ENCODE peak calls at places on chromosome 20, in six cellular contexts. One of them, this sample, is unnamed.

GRCh38 chr20:34834459-34834893 is 9.0 kb upstream of the NCOA6 start:
- DNase-seq in HS-27A: peak
- DNase-seq in keratinocyte: no peak
- DNase-seq in stimulated activated CD4-positive, alpha-beta T cell treated with anti-CD3 and anti-CD28 coated beads, Interleukin-1b, Interleukin-23, amount 100 ng/mL, for 24 hours: no peak
- DNase-seq in GM04504: no peak
- DNase-seq in activated CD4-positive, alpha-beta T cell treated with anti-CD3 and anti-CD28 coated beads for 48 hours: no peak
- DNase-seq in this sample: no peak

GRCh38 chr20:44324343-44324742 is 12.5 kb upstream of the R3HDML start:
- DNase-seq in stimulated activated CD4-positive, alpha-beta T cell treated with anti-CD3 and anti-CD28 coated beads, Interleukin-1b, Interleukin-23, amount 100 ng/mL, for 24 hours: no peak
- DNase-seq in HS-27A: no peak
- DNase-seq in activated CD4-positive, alpha-beta T cell treated with anti-CD3 and anti-CD28 coated beads for 48 hours: no peak
- DNase-seq in keratinocyte: no peak
- DNase-seq in GM04504: no peak
- DNase-seq in this sample: no peak

GRCh38 chr20:51500311-51500710 is 42.2 kb downstream of the NFATC2 start:
- DNase-seq in keratinocyte: no peak
- DNase-seq in activated CD4-positive, alpha-beta T cell treated with anti-CD3 and anti-CD28 coated beads for 48 hours: peak
- DNase-seq in HS-27A: no peak
- DNase-seq in stimulated activated CD4-positive, alpha-beta T cell treated with anti-CD3 and anti-CD28 coated beads, Interleukin-1b, Interleukin-23, amount 100 ng/mL, for 24 hours: no peak
- DNase-seq in GM04504: no peak
- DNase-seq in this sample: no peak

GRCh38 chr20:18272451-18272850 is 15.9 kb upstream of the ZNF133 start:
- DNase-seq in stimulated activated CD4-positive, alpha-beta T cell treated with anti-CD3 and anti-CD28 coated beads, Interleukin-1b, Interleukin-23, amount 100 ng/mL, for 24 hours: no peak
- DNase-seq in HS-27A: no peak
- DNase-seq in GM04504: no peak
- DNase-seq in keratinocyte: no peak
- DNase-seq in activated CD4-positive, alpha-beta T cell treated with anti-CD3 and anti-CD28 coated beads for 48 hours: no peak
- DNase-seq in this sample: no peak

GRCh38 chr20:22341508-22341907 is 242.9 kb downstream of the FOXA2 start:
- DNase-seq in HS-27A: no peak
- DNase-seq in stimulated activated CD4-positive, alpha-beta T cell treated with anti-CD3 and anti-CD28 coated beads, Interleukin-1b, Interleukin-23, amount 100 ng/mL, for 24 hours: no peak
- DNase-seq in activated CD4-positive, alpha-beta T cell treated with anti-CD3 and anti-CD28 coated beads for 48 hours: no peak
- DNase-seq in keratinocyte: peak
- DNase-seq in GM04504: no peak
- DNase-seq in this sample: no peak

GRCh38 chr20:44614525-44614924 is 32.1 kb downstream of the PKIG start:
- DNase-seq in stimulated activated CD4-positive, alpha-beta T cell treated with anti-CD3 and anti-CD28 coated beads, Interleukin-1b, Interleukin-23, amount 100 ng/mL, for 24 hours: no peak
- DNase-seq in keratinocyte: no peak
- DNase-seq in HS-27A: no peak
- DNase-seq in GM04504: no peak
- DNase-seq in activated CD4-positive, alpha-beta T cell treated with anti-CD3 and anti-CD28 coated beads for 48 hours: no peak
- DNase-seq in this sample: no peak

GRCh38 chr20:46027245-46027853 is 1.7 kb upstream of the SLC12A5 start:
- DNase-seq in stimulated activated CD4-positive, alpha-beta T cell treated with anti-CD3 and anti-CD28 coated beads, Interleukin-1b, Interleukin-23, amount 100 ng/mL, for 24 hours: no peak
- DNase-seq in activated CD4-positive, alpha-beta T cell treated with anti-CD3 and anti-CD28 coated beads for 48 hours: peak
- DNase-seq in keratinocyte: no peak
- DNase-seq in HS-27A: peak
- DNase-seq in GM04504: peak
- DNase-seq in this sample: no peak

GRCh38 chr20:35506872-35507638 is 22.4 kb downstream of the C20orf173 start:
- DNase-seq in keratinocyte: no peak
- DNase-seq in HS-27A: no peak
- DNase-seq in stimulated activated CD4-positive, alpha-beta T cell treated with anti-CD3 and anti-CD28 coated beads, Interleukin-1b, Interleukin-23, amount 100 ng/mL, for 24 hours: no peak
- DNase-seq in GM04504: no peak
- DNase-seq in activated CD4-positive, alpha-beta T cell treated with anti-CD3 and anti-CD28 coated beads for 48 hours: peak
- DNase-seq in this sample: no peak

GRCh38 chr20:49399329-49399728 is 83.1 kb downstream of the KCNB1 start:
- DNase-seq in stimulated activated CD4-positive, alpha-beta T cell treated with anti-CD3 and anti-CD28 coated beads, Interleukin-1b, Interleukin-23, amount 100 ng/mL, for 24 hours: no peak
- DNase-seq in activated CD4-positive, alpha-beta T cell treated with anti-CD3 and anti-CD28 coated beads for 48 hours: no peak
- DNase-seq in keratinocyte: no peak
- DNase-seq in HS-27A: no peak
- DNase-seq in GM04504: no peak
- DNase-seq in this sample: no peak

GRCh38 chr20:48267825-48268615 is 482.7 kb upstream of the SULF2 start:
- DNase-seq in HS-27A: no peak
- DNase-seq in activated CD4-positive, alpha-beta T cell treated with anti-CD3 and anti-CD28 coated beads for 48 hours: no peak
- DNase-seq in keratinocyte: no peak
- DNase-seq in stimulated activated CD4-positive, alpha-beta T cell treated with anti-CD3 and anti-CD28 coated beads, Interleukin-1b, Interleukin-23, amount 100 ng/mL, for 24 hours: no peak
- DNase-seq in GM04504: no peak
- DNase-seq in this sample: no peak

GRCh38 chr20:20712004-20712473 is 405 bp downstream of the RALGAPA2 start:
- DNase-seq in keratinocyte: no peak
- DNase-seq in activated CD4-positive, alpha-beta T cell treated with anti-CD3 and anti-CD28 coated beads for 48 hours: peak
- DNase-seq in GM04504: no peak
- DNase-seq in HS-27A: no peak
- DNase-seq in stimulated activated CD4-positive, alpha-beta T cell treated with anti-CD3 and anti-CD28 coated beads, Interleukin-1b, Interleukin-23, amount 100 ng/mL, for 24 hours: peak
- DNase-seq in this sample: peak

GRCh38 chr20:25050501-25051350 is 7.2 kb downstream of the ACSS1 start:
- DNase-seq in HS-27A: no peak
- DNase-seq in keratinocyte: no peak
- DNase-seq in activated CD4-positive, alpha-beta T cell treated with anti-CD3 and anti-CD28 coated beads for 48 hours: no peak
- DNase-seq in stimulated activated CD4-positive, alpha-beta T cell treated with anti-CD3 and anti-CD28 coated beads, Interleukin-1b, Interleukin-23, amount 100 ng/mL, for 24 hours: no peak
- DNase-seq in GM04504: no peak
- DNase-seq in this sample: no peak

GRCh38 chr20:35698298-35699126 is 640 bp downstream of the NFS1 start:
- DNase-seq in keratinocyte: no peak
- DNase-seq in HS-27A: no peak
- DNase-seq in stimulated activated CD4-positive, alpha-beta T cell treated with anti-CD3 and anti-CD28 coated beads, Interleukin-1b, Interleukin-23, amount 100 ng/mL, for 24 hours: no peak
- DNase-seq in activated CD4-positive, alpha-beta T cell treated with anti-CD3 and anti-CD28 coated beads for 48 hours: no peak
- DNase-seq in GM04504: no peak
- DNase-seq in this sample: no peak

GRCh38 chr20:62961310-62961783 is 8.8 kb downstream of the SLC17A9 start:
- DNase-seq in keratinocyte: no peak
- DNase-seq in activated CD4-positive, alpha-beta T cell treated with anti-CD3 and anti-CD28 coated beads for 48 hours: no peak
- DNase-seq in HS-27A: no peak
- DNase-seq in stimulated activated CD4-positive, alpha-beta T cell treated with anti-CD3 and anti-CD28 coated beads, Interleukin-1b, Interleukin-23, amount 100 ng/mL, for 24 hours: no peak
- DNase-seq in GM04504: no peak
- DNase-seq in this sample: no peak

GRCh38 chr20:57246008-57246407 is 20.4 kb downstream of the BMP7 start:
- DNase-seq in activated CD4-positive, alpha-beta T cell treated with anti-CD3 and anti-CD28 coated beads for 48 hours: no peak
- DNase-seq in stimulated activated CD4-positive, alpha-beta T cell treated with anti-CD3 and anti-CD28 coated beads, Interleukin-1b, Interleukin-23, amount 100 ng/mL, for 24 hours: no peak
- DNase-seq in GM04504: no peak
- DNase-seq in keratinocyte: no peak
- DNase-seq in HS-27A: no peak
- DNase-seq in this sample: no peak

GRCh38 chr20:4942336-4942735 is 59.0 kb downstream of the SLC23A2 start:
- DNase-seq in keratinocyte: no peak
- DNase-seq in stimulated activated CD4-positive, alpha-beta T cell treated with anti-CD3 and anti-CD28 coated beads, Interleukin-1b, Interleukin-23, amount 100 ng/mL, for 24 hours: no peak
- DNase-seq in GM04504: peak
- DNase-seq in activated CD4-positive, alpha-beta T cell treated with anti-CD3 and anti-CD28 coated beads for 48 hours: no peak
- DNase-seq in HS-27A: no peak
- DNase-seq in this sample: no peak

GRCh38 chr20:5886788-5887187 is 63.5 kb downstream of the TRMT6 start:
- DNase-seq in GM04504: no peak
- DNase-seq in stimulated activated CD4-positive, alpha-beta T cell treated with anti-CD3 and anti-CD28 coated beads, Interleukin-1b, Interleukin-23, amount 100 ng/mL, for 24 hours: no peak
- DNase-seq in keratinocyte: no peak
- DNase-seq in HS-27A: no peak
- DNase-seq in activated CD4-positive, alpha-beta T cell treated with anti-CD3 and anti-CD28 coated beads for 48 hours: no peak
- DNase-seq in this sample: no peak

GRCh38 chr20:1108437-1108920 is 9.9 kb upstream of the PSMF1 start:
- DNase-seq in keratinocyte: no peak
- DNase-seq in HS-27A: no peak
- DNase-seq in stimulated activated CD4-positive, alpha-beta T cell treated with anti-CD3 and anti-CD28 coated beads, Interleukin-1b, Interleukin-23, amount 100 ng/mL, for 24 hours: peak
- DNase-seq in activated CD4-positive, alpha-beta T cell treated with anti-CD3 and anti-CD28 coated beads for 48 hours: peak
- DNase-seq in GM04504: peak
- DNase-seq in this sample: peak

GRCh38 chr20:3890410-3890751 is 1.2 kb downstream of the PANK2 start:
- DNase-seq in keratinocyte: no peak
- DNase-seq in stimulated activated CD4-positive, alpha-beta T cell treated with anti-CD3 and anti-CD28 coated beads, Interleukin-1b, Interleukin-23, amount 100 ng/mL, for 24 hours: no peak
- DNase-seq in GM04504: no peak
- DNase-seq in HS-27A: no peak
- DNase-seq in activated CD4-positive, alpha-beta T cell treated with anti-CD3 and anti-CD28 coated beads for 48 hours: no peak
- DNase-seq in this sample: no peak

This sample was measured in activated CD8-positive, alpha-beta memory T cell treated with anti-CD3 and anti-CD28 coated beads for 48 hours.